ENCODE peak calls at places on chromosomes 13 and 19, in five cellular contexts. O is GM23248, K is SK-N-SH, T is PC-3, Z is MM.1S. D is an unnamed sample.
A peak's percentile ranks its signal among the peaks of the same experiment; 100 is the strongest.

GRCh38 chr13:40390290-40391008 is 276.0 kb downstream of the FOXO1 start:
- DNase-seq in O (no peak), Z (no peak), T (no peak), K (no peak), D (peak; percentile 85)

GRCh38 chr19:4345656-4346383 is 2.5 kb downstream of the MPND start:
- DNase-seq in K (no peak), Z (no peak), T (no peak), O (no peak), D (no peak)

GRCh38 chr19:912181-913079 is 589 bp downstream of the R3HDM4 start:
- DNase-seq in O (peak; percentile 24), T (no peak), Z (no peak), K (no peak), D (no peak)

GRCh38 chr13:110061270-110061669 is 245.7 kb downstream of the COL4A1 start:
- DNase-seq in T (no peak), K (no peak), Z (no peak), O (no peak), D (no peak)

GRCh38 chr13:23849670-23850069 is 39.5 kb downstream of the MIPEP start:
- DNase-seq in T (no peak), O (no peak), K (no peak), Z (no peak), D (no peak)

GRCh38 chr13:110616103-110617101 is 1.1 kb downstream of the NAXD start:
- DNase-seq in T (peak; percentile 64), K (peak; percentile 56), Z (peak; percentile 21), O (peak; percentile 94), D (peak; percentile 56)

GRCh38 chr13:40064154-40064713 is 408.8 kb downstream of the COG6 start:
- DNase-seq in T (no peak), K (no peak), O (peak; percentile 40), Z (no peak), D (no peak)

GRCh38 chr13:108005231-108005630 is 210.1 kb downstream of the LIG4 start:
- DNase-seq in Z (no peak), O (no peak), T (no peak), K (no peak), D (no peak)

GRCh38 chr19:15297416-15298224 is 34.7 kb downstream of the BRD4 start:
- DNase-seq in K (no peak), Z (no peak), O (peak; percentile 66), T (peak; percentile 47), D (no peak)

GRCh38 chr13:30880756-30881155 is 25.3 kb upstream of the MEDAG start:
- DNase-seq in O (peak; percentile 95), T (peak; percentile 74), K (no peak), Z (no peak), D (no peak)

GRCh38 chr13:50400035-50400726 is 384.9 kb downstream of the KCNRG start:
- DNase-seq in T (no peak), Z (peak; percentile 14), O (no peak), K (no peak), D (no peak)

GRCh38 chr19:38209671-38210457 is 14.2 kb downstream of the DPF1 start:
- DNase-seq in O (peak; percentile 73), T (no peak), Z (no peak), K (peak; percentile 79), D (peak; percentile 87)

GRCh38 chr13:76663941-76664340 is 222.3 kb downstream of the KCTD12 start:
- DNase-seq in O (peak; percentile 36), Z (no peak), T (no peak), K (no peak), D (no peak)

GRCh38 chr13:36297259-36297599 is 385 bp downstream of the CCDC169 start:
- DNase-seq in T (peak; percentile 15), K (no peak), O (peak; percentile 67), Z (no peak), D (no peak)

GRCh38 chr19:1259206-1259872 is 9.8 kb upstream of the CIRBP start:
- DNase-seq in Z (peak; percentile 78), T (peak; percentile 38), O (peak; percentile 74), K (peak; percentile 62), D (peak; percentile 71)

GRCh38 chr13:110702591-110703526 is 3.1 kb downstream of the CARS2 start:
- DNase-seq in O (peak; percentile 40), Z (no peak), T (no peak), K (peak; percentile 35), D (no peak)

GRCh38 chr19:41265376-41266153 is 1.4 kb downstream of the HNRNPUL1 start:
- DNase-seq in Z (peak; percentile 10), O (peak; percentile 63), T (peak; percentile 12), K (peak; percentile 27), D (peak; percentile 26)

GRCh38 chr13:33270906-33271538 is 14.5 kb downstream of the STARD13 start:
- DNase-seq in O (no peak), Z (no peak), T (no peak), K (no peak), D (no peak)

GRCh38 chr13:21077360-21078353 is 16.3 kb upstream of the LATS2 start:
- DNase-seq in K (no peak), T (no peak), O (no peak), Z (no peak), D (no peak)

GRCh38 chr13:111372651-111373425 is 52.4 kb downstream of the TEX29 start:
- DNase-seq in Z (peak; percentile 89), K (no peak), O (no peak), T (no peak), D (no peak)

GRCh38 chr19:22422220-22422619 is at the start of gene ZNF98:
- DNase-seq in T (no peak), K (no peak), Z (no peak), O (no peak), D (no peak)

GRCh38 chr13:99982021-99982740 is 597 bp downstream of the ZIC2 start:
- DNase-seq in Z (no peak), T (no peak), O (peak; percentile 52), K (peak; percentile 55), D (peak; percentile 77)

GRCh38 chr13:98105929-98106336 is 37.0 kb upstream of the FARP1 start:
- DNase-seq in O (peak; percentile 74), K (no peak), Z (no peak), T (peak; percentile 23), D (no peak)

GRCh38 chr19:42420055-42420544 is 7.1 kb downstream of the LIPE start:
- DNase-seq in K (peak; percentile 76), T (peak; percentile 53), O (peak; percentile 67), Z (peak; percentile 87), D (peak; percentile 66)

GRCh38 chr19:48332662-48333466 is 7.5 kb downstream of the EMP3 start:
- DNase-seq in T (peak; percentile 97), O (peak; percentile 96), K (peak; percentile 91), Z (peak; percentile 100), D (peak; percentile 90)

GRCh38 chr13:43132911-43133310 is 109.5 kb downstream of the DNAJC15 start:
- DNase-seq in K (no peak), Z (no peak), T (no peak), O (no peak), D (peak; percentile 26)

GRCh38 chr19:7372810-7373209 is 24.1 kb downstream of the ARHGEF18 start:
- DNase-seq in Z (no peak), T (no peak), K (no peak), O (no peak), D (no peak)

GRCh38 chr13:114228176-114228575 is 6.5 kb upstream of the CDC16 start:
- DNase-seq in O (no peak), K (no peak), T (no peak), Z (no peak), D (no peak)

GRCh38 chr19:49875801-49876421 is 1.2 kb downstream of the AKT1S1 start:
- DNase-seq in O (peak; percentile 68), K (peak; percentile 82), Z (peak; percentile 52), T (peak; percentile 34), D (peak; percentile 83)

GRCh38 chr19:8607386-8607785 is 3.1 kb downstream of the ADAMTS10 start:
- DNase-seq in Z (no peak), K (no peak), O (peak; percentile 82), T (no peak), D (no peak)

GRCh38 chr13:111292710-111293485 is 27.5 kb upstream of the TEX29 start:
- DNase-seq in O (no peak), Z (no peak), K (no peak), T (no peak), D (no peak)

GRCh38 chr19:4454952-4455738 is 2.4 kb downstream of the UBXN6 start:
- DNase-seq in Z (no peak), K (no peak), O (peak; percentile 89), T (no peak), D (no peak)

GRCh38 chr13:46896346-46897138 is at the start of gene HTR2A:
- DNase-seq in Z (no peak), T (peak; percentile 18), K (no peak), O (peak; percentile 72), D (peak; percentile 55)
- H3K9ac ChIP-seq in Z (no peak within 1 kb of the TSS), T (no peak within 1 kb of the TSS), K (no peak within 1 kb of the TSS), O (peak within 1 kb of the TSS; percentile 67), D (no peak within 1 kb of the TSS)

GRCh38 chr19:10690351-10690781 is 10.9 kb upstream of the QTRT1 start:
- DNase-seq in K (no peak), Z (no peak), O (peak; percentile 49), T (no peak), D (no peak)
- TF ChIP-seq EZH2phosphoT487 in K (no peak), Z (no peak), O (no peak), T (no peak), D (no peak)

DNA sequence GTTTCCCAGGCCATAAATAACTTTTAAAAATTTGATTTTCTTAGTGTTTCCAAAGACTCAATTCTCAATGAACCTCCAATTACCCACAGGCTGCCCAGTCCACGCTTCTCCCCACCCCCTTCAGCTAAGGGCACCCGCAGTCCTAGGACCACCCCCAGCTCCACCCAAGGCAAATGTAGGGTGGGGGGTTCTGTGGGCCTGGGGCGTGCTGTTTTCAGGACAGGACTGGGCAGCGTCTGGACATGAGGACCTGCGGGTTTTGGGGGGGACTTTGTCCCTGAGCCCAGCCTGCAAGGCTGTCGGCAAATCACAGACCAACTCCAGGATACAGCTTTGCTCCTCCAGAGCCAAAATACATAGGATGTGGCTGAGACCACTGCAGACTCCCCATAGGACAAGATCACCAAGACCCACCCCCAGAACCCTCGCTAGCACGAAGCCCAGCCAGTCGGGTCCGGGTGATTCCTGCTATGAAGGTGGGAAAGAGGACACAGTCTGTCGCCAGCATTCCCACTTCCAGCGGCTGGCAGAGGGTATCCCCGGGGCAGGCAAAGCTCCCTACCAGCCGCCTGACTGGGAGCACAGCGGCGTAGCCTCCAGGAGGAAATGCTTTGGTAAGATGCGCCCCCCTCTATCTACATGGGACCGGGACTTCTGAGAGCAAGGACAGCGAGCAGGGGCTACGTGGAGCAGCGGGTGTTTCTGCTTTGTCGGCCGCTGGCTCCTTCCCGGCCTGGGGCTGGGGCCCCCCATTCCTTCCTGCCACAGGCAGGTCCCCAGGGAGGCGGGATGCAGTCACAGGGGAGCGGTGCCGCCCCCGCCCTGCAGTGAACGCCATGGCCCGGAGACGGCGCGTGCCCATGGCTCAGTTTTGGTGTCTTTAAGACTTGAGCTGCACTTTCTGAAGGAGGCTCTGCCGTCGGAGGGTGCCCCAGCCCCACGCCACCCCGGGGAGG is 1.6 kb upstream of the TIMM13 start:
- DNase-seq in K (no peak), T (no peak), O (no peak), Z (no peak), D (no peak)
- H3K9ac ChIP-seq in K (no peak overlapping the region), T (no peak overlapping the region), O (peak overlapping the region; percentile 96), Z (no peak overlapping the region), D (no peak overlapping the region)

DNA sequence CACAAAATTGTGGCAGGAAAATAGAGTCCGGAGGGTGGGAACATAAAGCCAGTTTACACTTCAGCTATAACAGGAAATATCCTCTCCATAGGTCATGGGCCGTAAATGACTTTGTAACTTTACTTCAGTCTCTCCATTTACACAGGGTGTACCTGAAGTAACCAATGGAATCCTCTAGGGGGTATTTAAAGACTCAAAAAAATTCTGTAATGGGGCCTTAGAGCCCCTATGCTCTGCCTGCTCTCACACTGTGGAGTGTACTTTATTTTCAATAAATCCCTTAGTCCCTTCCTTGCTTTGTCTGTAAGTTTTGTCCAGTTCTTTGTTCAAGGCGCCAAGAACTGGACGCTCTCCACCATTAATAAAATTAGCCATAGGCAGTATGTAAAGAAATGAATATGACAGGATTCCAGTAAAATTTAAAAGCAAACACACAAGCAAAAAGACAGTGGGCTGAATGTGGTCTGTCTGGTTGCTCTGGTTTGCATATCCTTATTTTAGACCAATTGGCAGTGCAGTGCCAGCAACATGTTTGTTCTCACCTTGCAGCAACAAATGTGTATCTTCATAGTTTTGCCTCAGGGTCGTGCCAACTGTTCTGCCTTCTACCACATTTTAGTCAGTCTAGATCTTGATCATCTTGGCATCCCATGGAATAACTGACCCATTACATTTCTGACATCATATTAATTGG is 801.5 kb upstream of the SPRY2 start:
- DNase-seq in O (no peak), Z (no peak), T (peak; percentile 45), K (no peak), D (no peak)
- TF ChIP-seq EZH2phosphoT487 in O (no peak), Z (no peak), T (no peak), K (no peak), D (no peak)

D was measured in neural progenitor cell.